ENCODE peak calls at places on chromosome 16, in four cellular contexts. One of them, this sample, is unnamed.

GRCh38 chr16:3009568-3010390 is 2.9 kb upstream of the CLDN9 start:
- DNase-seq in H1: peak
- DNase-seq in AG10803: no peak
- DNase-seq in adrenal gland: no peak
- DNase-seq in this sample: no peak

GRCh38 chr16:85123891-85124635 is 11.8 kb upstream of the CIBAR2 start:
- DNase-seq in AG10803: peak
- DNase-seq in H1: no peak
- DNase-seq in adrenal gland: no peak
- DNase-seq in this sample: peak

GRCh38 chr16:8963010-8963824 is 489 bp downstream of the USP7 start:
- DNase-seq in AG10803: no peak
- DNase-seq in H1: peak
- DNase-seq in adrenal gland: no peak
- DNase-seq in this sample: no peak

GRCh38 chr16:13390986-13391305 is 489.5 kb downstream of the SHISA9 start:
- DNase-seq in AG10803: no peak
- DNase-seq in adrenal gland: no peak
- DNase-seq in H1: no peak
- DNase-seq in this sample: no peak

GRCh38 chr16:11143741-11144035 is 112.3 kb downstream of the SOCS1 start:
- DNase-seq in AG10803: no peak
- DNase-seq in adrenal gland: no peak
- DNase-seq in H1: no peak
- DNase-seq in this sample: no peak

GRCh38 chr16:69465083-69465721 is 40.8 kb downstream of the CYB5B start:
- DNase-seq in AG10803: no peak
- DNase-seq in adrenal gland: no peak
- DNase-seq in H1: no peak
- DNase-seq in this sample: peak

GRCh38 chr16:31344712-31345111 is 10.3 kb upstream of the ITGAX start:
- DNase-seq in adrenal gland: no peak
- DNase-seq in AG10803: no peak
- DNase-seq in H1: no peak
- DNase-seq in this sample: no peak

GRCh38 chr16:2082171-2082982 is 34.6 kb downstream of the TSC2 start:
- DNase-seq in adrenal gland: peak
- DNase-seq in H1: no peak
- DNase-seq in AG10803: no peak
- DNase-seq in this sample: no peak

This sample was measured in astrocyte of the spinal cord.